ENCODE peak calls at places on chromosomes 7 and 10, in four cellular contexts. K is dorsolateral prefrontal cortex, D is lung, E is nephron progenitor cell. G is an unnamed sample.
A peak's percentile ranks its signal among the peaks of the same experiment; 100 is the strongest.

GRCh38 chr10:47261121-47261520 is 38.9 kb upstream of the GDF10 start:
- DNase-seq in K (no peak), D (no peak), E (no peak), G (no peak)

GRCh38 chr10:60414111-60414510 is 24.4 kb upstream of the ANK3 start:
- DNase-seq in K (no peak), D (no peak), E (no peak), G (no peak)

GRCh38 chr7:37706807-37707206 is 23.2 kb downstream of the GPR141 start:
- DNase-seq in K (no peak), D (no peak), E (no peak), G (no peak)

GRCh38 chr7:244981-245380 is 45.0 kb upstream of the FOXL3 start:
- DNase-seq in K (no peak), D (no peak), E (no peak), G (no peak)

GRCh38 chr7:134696261-134696660 is 49.6 kb downstream of the BPGM start:
- DNase-seq in K (no peak), D (no peak), E (no peak), G (no peak)

GRCh38 chr10:124722812-124723783 is 21.1 kb downstream of the FAM53B start:
- DNase-seq in K (no peak), D (no peak), E (no peak), G (no peak)

GRCh38 chr10:7984896-7985295 is 69.6 kb upstream of the GATA3 start:
- DNase-seq in K (no peak), D (no peak), E (no peak), G (no peak)

GRCh38 chr10:60594476-60595051 is 183.7 kb upstream of the CDK1 start:
- DNase-seq in K (no peak), D (no peak), E (no peak), G (no peak)

GRCh38 chr7:36072620-36073019 is 80.4 kb upstream of the EEPD1 start:
- DNase-seq in K (no peak), D (no peak), E (no peak), G (no peak)

GRCh38 chr10:48550977-48551376 is 53.9 kb downstream of the ARHGAP22 start:
- DNase-seq in K (no peak), D (no peak), E (no peak), G (no peak)

GRCh38 chr7:159086301-159086925 is 58.3 kb downstream of the VIPR2 start:
- DNase-seq in K (no peak), D (no peak), E (no peak), G (no peak)

GRCh38 chr10:103181244-103181643 is 11.8 kb downstream of the NT5C2 start:
- DNase-seq in K (no peak), D (no peak), E (no peak), G (no peak)

GRCh38 chr7:140600341-140600740 is 40.3 kb downstream of the DENND2A start:
- DNase-seq in K (no peak), D (no peak), E (no peak), G (no peak)

GRCh38 chr7:19692111-19692828 is 16.6 kb downstream of the POLR1F start:
- DNase-seq in K (no peak), D (no peak), E (no peak), G (no peak)

GRCh38 chr7:150685219-150686029 is at the start of gene GIMAP2:
- DNase-seq in K (no peak), D (no peak), E (no peak), G (no peak)

GRCh38 chr10:128210215-128211063 is 84.2 kb upstream of the MKI67 start:
- DNase-seq in K (no peak), D (peak; percentile 77), E (peak; percentile 83), G (no peak)

GRCh38 chr10:28698075-28698474 is 20.8 kb downstream of the BAMBI start:
- DNase-seq in K (no peak), D (no peak), E (no peak), G (no peak)

GRCh38 chr10:63935705-63936104 is 414.5 kb downstream of the REEP3 start:
- DNase-seq in K (no peak), D (no peak), E (no peak), G (no peak)
- TF ChIP-seq CTCF in K (peak; percentile 35), D (no peak), E (no peak), G (no peak)

GRCh38 chr10:16887565-16887964 is 70.3 kb upstream of the RSU1 start:
- DNase-seq in K (no peak), D (no peak), E (no peak), G (peak; percentile 32)

GRCh38 chr10:16890691-16891090 is 73.5 kb upstream of the RSU1 start:
- DNase-seq in K (no peak), D (no peak), E (no peak), G (no peak)

GRCh38 chr10:16894834-16895233 is 77.6 kb upstream of the RSU1 start:
- DNase-seq in K (no peak), D (no peak), E (no peak), G (no peak)

GRCh38 chr10:16893664-16894063 is 76.4 kb upstream of the RSU1 start:
- DNase-seq in K (no peak), D (no peak), E (no peak), G (no peak)

GRCh38 chr10:16891375-16892313 is 74.4 kb upstream of the RSU1 start:
- DNase-seq in K (no peak), D (peak; percentile 40), E (peak; percentile 56), G (peak; percentile 32)
- TF ChIP-seq CTCF in K (peak; percentile 54), D (peak; percentile 44), E (peak; percentile 57), G (peak; percentile 42)

GRCh38 chr7:3356173-3356572 is 55.1 kb downstream of the SDK1 start:
- DNase-seq in K (no peak), D (no peak), E (no peak), G (no peak)

GRCh38 chr7:3359011-3359410 is 58.0 kb downstream of the SDK1 start:
- DNase-seq in K (no peak), D (no peak), E (no peak), G (no peak)
- TF ChIP-seq CTCF in K (no peak), D (no peak), E (no peak), G (no peak)

GRCh38 chr7:139452948-139453672 is 30.4 kb downstream of the KLRG2 start:
- DNase-seq in K (no peak), D (no peak), E (no peak), G (no peak)
- TF ChIP-seq CTCF in K (no peak), D (no peak), E (no peak), G (peak; percentile 1)

G was measured in AG09319.